ENCODE peak calls at places on chromosomes 7 and 10, in four cellular contexts. B is cardiac muscle cell, D is dorsolateral prefrontal cortex, N is GM12878. X is an unnamed sample.

GRCh38 chr10:96791902-96792301 is 40.2 kb upstream of the LCOR start:
- DNase-seq in B (no peak), D (no peak), N (no peak), X (no peak)

GRCh38 chr10:133473270-133473669 is 19.5 kb downstream of the SCART1 start:
- DNase-seq in B (no peak), D (no peak), N (no peak), X (no peak)

GRCh38 chr7:35869810-35870209 is 69.0 kb downstream of the SEPTIN7 start:
- DNase-seq in B (no peak), D (no peak), N (no peak), X (no peak)

GRCh38 chr7:30206466-30206865 is 71.7 kb downstream of the MTURN start:
- DNase-seq in B (peak), D (no peak), N (no peak), X (no peak)

GRCh38 chr10:113045155-113046055 is 95.4 kb downstream of the TCF7L2 start:
- DNase-seq in B (peak), D (no peak), N (no peak), X (no peak)

GRCh38 chr10:31920538-31920937 is 8.1 kb downstream of the ARHGAP12 start:
- DNase-seq in B (no peak), D (no peak), N (no peak), X (no peak)

GRCh38 chr10:34479520-34480179 is 335.4 kb downstream of the PARD3 start:
- DNase-seq in B (no peak), D (no peak), N (no peak), X (no peak)

GRCh38 chr10:84571146-84571545 is 242.8 kb downstream of the CCSER2 start:
- DNase-seq in B (no peak), D (no peak), N (no peak), X (no peak)

GRCh38 chr10:667602-668143 is 21.8 kb downstream of the DIP2C start:
- DNase-seq in B (no peak), D (no peak), N (no peak), X (no peak)

GRCh38 chr7:87083865-87084519 is 24.5 kb upstream of the ELAPOR2 start:
- DNase-seq in B (peak), D (no peak), N (no peak), X (no peak)

GRCh38 chr10:97923057-97923456 is 73.4 kb downstream of the GOLGA7B start:
- DNase-seq in B (no peak), D (no peak), N (no peak), X (no peak)

GRCh38 chr7:4763091-4763793 is 12.2 kb upstream of the AP5Z1 start:
- DNase-seq in B (no peak), D (no peak), N (no peak), X (no peak)

GRCh38 chr7:157010588-157011332 is at the start of gene MNX1:
- DNase-seq in B (no peak), D (no peak), N (no peak), X (peak)

GRCh38 chr10:60346661-60347060 is 43.0 kb downstream of the ANK3 start:
- DNase-seq in B (no peak), D (no peak), N (no peak), X (no peak)

GRCh38 chr10:5364916-5365434 is at the start of gene UCN3:
- DNase-seq in B (no peak), D (no peak), N (no peak), X (no peak)

GRCh38 chr10:113331971-113332370 is 220.9 kb upstream of the HABP2 start:
- DNase-seq in B (no peak), D (no peak), N (no peak), X (no peak)

GRCh38 chr10:31619410-31620095 is 300.5 kb downstream of the ZEB1 start:
- DNase-seq in B (no peak), D (no peak), N (no peak), X (no peak)

GRCh38 chr7:34365011-34365410 is 293.0 kb upstream of the NPSR1 start:
- DNase-seq in B (no peak), D (no peak), N (no peak), X (no peak)

GRCh38 chr7:76231583-76231982 is 29.9 kb downstream of the SRRM3 start:
- DNase-seq in B (no peak), D (no peak), N (no peak), X (no peak)

GRCh38 chr10:79034271-79034876 is 34.4 kb upstream of the ZMIZ1 start:
- DNase-seq in B (no peak), D (no peak), N (no peak), X (no peak)

GRCh38 chr10:129860396-129860795 is 103.7 kb downstream of the EBF3 start:
- DNase-seq in B (no peak), D (no peak), N (no peak), X (no peak)

DNA sequence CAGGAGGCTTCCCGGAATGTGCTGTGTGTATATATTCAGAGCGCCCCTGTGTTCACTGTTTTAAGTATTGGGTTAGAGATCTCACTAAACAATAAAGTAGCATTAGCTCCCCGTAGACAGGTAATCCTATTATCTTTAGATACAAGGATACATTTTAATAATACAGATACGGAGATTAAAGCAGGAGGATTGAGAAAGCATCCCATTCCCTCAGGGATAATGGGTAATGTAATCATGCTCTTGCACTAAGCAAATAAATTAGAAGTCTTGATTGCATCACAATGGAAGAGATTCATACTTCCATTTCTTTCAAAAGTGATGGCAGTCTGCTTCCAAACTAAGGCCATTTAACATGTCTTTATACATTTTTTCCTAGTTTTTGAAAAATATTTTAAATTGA is 809.0 kb downstream of the NRG3 start:
- DNase-seq in B (no peak), D (no peak), N (no peak), X (no peak)
- H3K4me3 ChIP-seq in B (no peak), D (no peak), N (no peak), X (no peak)

DNA sequence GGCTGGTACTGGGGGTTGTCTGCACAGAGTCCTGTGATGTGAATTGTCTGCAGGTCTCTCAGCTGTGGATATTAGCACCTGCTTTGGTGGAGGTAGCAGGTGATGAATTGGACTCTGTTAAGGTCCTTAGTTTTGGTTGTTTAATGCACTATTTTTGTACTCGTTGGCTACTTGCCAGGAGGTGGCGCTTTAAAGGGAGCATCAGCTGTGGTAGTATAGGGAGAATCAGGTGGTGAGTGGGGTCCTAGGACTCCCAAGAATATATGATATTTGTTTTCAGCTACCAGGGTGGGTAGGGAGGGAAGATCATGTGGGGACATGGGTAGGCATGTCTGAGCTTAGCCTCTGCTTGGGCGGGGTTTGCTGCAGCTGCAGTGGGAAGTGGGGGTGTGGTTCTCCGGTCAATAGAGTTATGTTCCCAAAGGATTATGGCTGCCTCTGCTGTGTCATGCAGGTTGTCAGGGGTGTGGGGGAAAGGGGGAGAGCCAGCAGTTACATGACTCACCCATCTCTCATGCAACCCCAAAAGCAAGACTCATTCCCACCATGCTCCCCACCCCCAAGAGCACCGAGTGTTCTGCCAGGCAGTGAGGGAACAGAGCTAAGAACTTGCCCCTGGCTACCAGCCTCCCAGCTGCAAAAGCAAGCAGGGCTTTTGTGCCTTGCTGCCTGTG is 53.7 kb upstream of the ZNF273 start:
- DNase-seq in B (peak), D (no peak), N (no peak), X (no peak)
- H3K4me3 ChIP-seq in B (no peak), D (no peak), N (no peak), X (no peak)

DNA sequence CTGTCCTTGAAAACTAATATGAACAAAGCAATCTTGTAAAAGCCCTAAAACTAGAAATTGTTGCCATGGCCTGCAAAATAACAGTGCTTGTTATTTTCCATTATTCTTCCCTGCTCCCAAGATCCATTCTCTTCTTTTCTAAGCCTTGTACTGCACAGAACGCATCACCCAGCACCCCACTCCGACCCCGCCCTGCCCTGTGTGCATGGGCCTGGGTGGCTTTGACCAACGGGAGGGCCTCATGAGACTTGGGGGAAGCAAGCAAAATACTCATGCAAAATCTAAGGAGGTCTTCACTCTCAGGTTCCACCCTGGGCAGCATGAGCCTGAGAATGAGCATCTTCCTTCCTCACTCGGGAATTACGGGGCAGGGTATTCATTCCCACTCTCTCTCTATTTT is 32.4 kb downstream of the NPY start:
- DNase-seq in B (no peak), D (no peak), N (no peak), X (no peak)
- H3K4me3 ChIP-seq in B (no peak), D (no peak), N (no peak), X (no peak)

GRCh38 chr7:94883676-94884075 is 23.7 kb upstream of the PPP1R9A start:
- DNase-seq in B (no peak), D (no peak), N (no peak), X (no peak)
- H3K4me3 ChIP-seq in B (no peak), D (no peak), N (no peak), X (no peak)

GRCh38 chr7:105876964-105877601 is 684 bp upstream of the ATXN7L1 start:
- DNase-seq in B (peak), D (peak), N (no peak), X (no peak)

GRCh38 chr7:105876091-105876963 is at the start of gene ATXN7L1:
- DNase-seq in B (peak), D (peak), N (no peak), X (peak)

GRCh38 chr7:105874055-105874454 is 2.3 kb downstream of the ATXN7L1 start:
- DNase-seq in B (no peak), D (no peak), N (no peak), X (no peak)

GRCh38 chr7:105877736-105878135 is 1.3 kb upstream of the ATXN7L1 start:
- DNase-seq in B (no peak), D (no peak), N (no peak), X (no peak)

DNA sequence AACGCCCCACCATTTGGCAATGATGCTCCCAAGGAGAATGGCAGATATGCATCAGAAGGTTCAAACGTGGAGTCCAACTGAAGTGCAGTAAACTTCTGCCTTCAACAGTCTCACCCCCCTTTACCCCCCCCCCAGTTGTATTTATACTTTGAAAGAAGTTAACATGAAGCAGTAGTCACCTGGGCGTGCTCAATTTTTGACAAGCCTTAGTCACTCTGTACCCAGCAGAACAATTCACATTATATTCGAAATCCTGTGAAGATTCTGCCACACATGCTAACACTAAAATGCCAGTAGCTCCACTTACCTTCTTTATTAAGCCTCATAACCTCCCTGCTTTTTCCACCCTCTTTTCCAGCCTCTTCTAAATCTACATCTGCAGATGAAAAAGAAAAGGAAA is 894 bp downstream of the ATXN7L1 start:
- DNase-seq in B (no peak), D (no peak), N (no peak), X (no peak)
- H3K4me3 ChIP-seq in B (peak), D (peak), N (no peak), X (no peak)

GRCh38 chr10:71835671-71836593 is 15.1 kb downstream of the PSAP start:
- DNase-seq in B (peak), D (peak), N (peak), X (peak)
- H3K4me3 ChIP-seq in B (no peak), D (peak), N (peak), X (peak)

GRCh38 chr10:11742779-11743298 is 657 bp downstream of the ECHDC3 start:
- DNase-seq in B (peak), D (no peak), N (no peak), X (no peak)
- H3K4me3 ChIP-seq in B (peak), D (peak), N (peak), X (peak)

GRCh38 chr7:122140918-122141317 is 3.1 kb downstream of the AASS start:
- DNase-seq in B (no peak), D (no peak), N (no peak), X (no peak)
- H3K4me3 ChIP-seq in B (no peak), D (no peak), N (no peak), X (no peak)

GRCh38 chr10:125769175-125769574 is 6.4 kb downstream of the MMP21 start:
- DNase-seq in B (no peak), D (no peak), N (no peak), X (no peak)
- H3K4me3 ChIP-seq in B (no peak), D (no peak), N (no peak), X (no peak)

GRCh38 chr10:122464158-122464510 is 2.8 kb downstream of the HTRA1 start:
- DNase-seq in B (no peak), D (no peak), N (no peak), X (no peak)
- H3K4me3 ChIP-seq in B (no peak), D (peak), N (no peak), X (no peak)